ENCODE peak calls at places on chromosomes 7 and 10, in five cellular contexts. A, B, J, K and Z are unnamed samples.

GRCh38 chr10:79407811-79408795 is 37.3 kb downstream of the ZCCHC24 start:
- DNase-seq in A (no peak), B (no peak), J (no peak), K (no peak), Z (peak)

GRCh38 chr7:918118-918425 is 36.4 kb downstream of the ADAP1 start:
- DNase-seq in A (no peak), B (no peak), J (no peak), K (no peak), Z (no peak)

GRCh38 chr7:113730309-113730955 is 188.4 kb downstream of the PPP1R3A start:
- DNase-seq in A (no peak), B (no peak), J (no peak), K (no peak), Z (peak)

GRCh38 chr7:131557521-131558385 is 1.3 kb upstream of the PODXL start:
- DNase-seq in A (no peak), B (no peak), J (no peak), K (no peak), Z (no peak)

GRCh38 chr10:78911533-78912340 is 157.0 kb upstream of the ZMIZ1 start:
- DNase-seq in A (no peak), B (no peak), J (no peak), K (no peak), Z (no peak)

GRCh38 chr7:139620676-139621344 is 97.3 kb downstream of the CLEC2L start:
- DNase-seq in A (peak), B (peak), J (peak), K (peak), Z (no peak)

GRCh38 chr10:98340261-98340675 is 72.3 kb upstream of the LOXL4 start:
- DNase-seq in A (no peak), B (no peak), J (no peak), K (no peak), Z (no peak)

GRCh38 chr7:124033093-124033806 is 383 bp upstream of the TMEM229A start:
- DNase-seq in A (no peak), B (no peak), J (no peak), K (no peak), Z (no peak)

GRCh38 chr7:27073066-27073465 is 22.7 kb downstream of the HOXA1 start:
- DNase-seq in A (no peak), B (no peak), J (no peak), K (no peak), Z (no peak)

GRCh38 chr10:89555688-89556445 is 20.5 kb upstream of the SLC16A12 start:
- DNase-seq in A (no peak), B (no peak), J (no peak), K (no peak), Z (peak)

GRCh38 chr10:110040767-110041478 is 33.1 kb downstream of the ADD3 start:
- DNase-seq in A (no peak), B (no peak), J (no peak), K (no peak), Z (no peak)

GRCh38 chr7:91876391-91877133 is 3.9 kb downstream of the MTERF1 start:
- DNase-seq in A (no peak), B (peak), J (no peak), K (no peak), Z (peak)

GRCh38 chr7:5997210-5997808 is 11.5 kb downstream of the PMS2 start:
- DNase-seq in A (peak), B (peak), J (peak), K (no peak), Z (peak)

GRCh38 chr10:21661087-21661486 is 127.1 kb downstream of the MLLT10 start:
- DNase-seq in A (no peak), B (no peak), J (no peak), K (no peak), Z (no peak)

GRCh38 chr7:13839063-13839462 is 150.4 kb downstream of the ETV1 start:
- DNase-seq in A (peak), B (no peak), J (no peak), K (no peak), Z (no peak)

GRCh38 chr7:44066111-44066460 is 719 bp upstream of the PGAM2 start:
- DNase-seq in A (no peak), B (no peak), J (no peak), K (no peak), Z (no peak)

GRCh38 chr10:102195301-102195870 is 30.7 kb upstream of the ELOVL3 start:
- DNase-seq in A (no peak), B (no peak), J (no peak), K (no peak), Z (no peak)

GRCh38 chr7:22765609-22766008 is 38.6 kb downstream of the IL6 start:
- DNase-seq in A (no peak), B (no peak), J (no peak), K (no peak), Z (no peak)

GRCh38 chr7:138436388-138436787 is 23.7 kb upstream of the TRIM24 start:
- DNase-seq in A (no peak), B (no peak), J (no peak), K (no peak), Z (no peak)

GRCh38 chr10:131175891-131176290 is 135.6 kb downstream of the TCERG1L start:
- DNase-seq in A (no peak), B (no peak), J (no peak), K (no peak), Z (no peak)

GRCh38 chr7:14197280-14197679 is 207.8 kb upstream of the ETV1 start:
- DNase-seq in A (no peak), B (no peak), J (no peak), K (no peak), Z (peak)

GRCh38 chr10:79066460-79067240 is 2.1 kb upstream of the ZMIZ1 start:
- DNase-seq in A (no peak), B (no peak), J (peak), K (no peak), Z (no peak)

GRCh38 chr10:100022403-100022802 is 12.7 kb upstream of the DNMBP start:
- DNase-seq in A (no peak), B (no peak), J (no peak), K (no peak), Z (peak)

GRCh38 chr10:96703358-96703757 is 17.0 kb downstream of the PIK3AP1 start:
- DNase-seq in A (no peak), B (no peak), J (no peak), K (no peak), Z (no peak)

GRCh38 chr7:80273327-80273726 is 138.7 kb downstream of the GNAI1 start:
- DNase-seq in A (no peak), B (peak), J (no peak), K (no peak), Z (peak)

GRCh38 chr10:99927719-99928280 is 81.9 kb downstream of the DNMBP start:
- DNase-seq in A (no peak), B (no peak), J (no peak), K (no peak), Z (no peak)

GRCh38 chr10:20489961-20490360 is 407.1 kb downstream of the NEBL start:
- DNase-seq in A (no peak), B (no peak), J (no peak), K (no peak), Z (no peak)

GRCh38 chr7:149147730-149148653 is 739 bp downstream of the ZNF398 start:
- DNase-seq in A (peak), B (peak), J (peak), K (peak), Z (peak)

GRCh38 chr7:134371536-134371935 is 54.8 kb upstream of the SLC35B4 start:
- DNase-seq in A (peak), B (no peak), J (no peak), K (no peak), Z (no peak)

GRCh38 chr7:47405921-47406765 is 175.8 kb downstream of the TNS3 start:
- DNase-seq in A (no peak), B (peak), J (no peak), K (no peak), Z (peak)

GRCh38 chr10:132272061-132272766 is 35.5 kb downstream of the STK32C start:
- DNase-seq in A (no peak), B (no peak), J (no peak), K (no peak), Z (peak)

GRCh38 chr7:101235050-101235449 is 2.6 kb downstream of the CLDN15 start:
- DNase-seq in A (no peak), B (no peak), J (no peak), K (no peak), Z (no peak)